ENCODE peak calls at places on chromosomes 5 and 9, in nine cellular contexts. K is effector memory CD4-positive, alpha-beta T cell; X is activated CD4-positive, CD25-positive, alpha-beta regulatory T cell; S is lower lobe of right lung; Y is germinal center; W is cardiac muscle cell; H is RWPE1; M is epithelial cell of esophagus; G is iris pigment epithelial cell. Z is an unnamed sample.

GRCh38 chr5:154236459-154237375 is 46.2 kb downstream of the GALNT10 start:
- DNase-seq in K (no peak), X (no peak), S (no peak), Y (peak), W (no peak), H (no peak), M (no peak), G (no peak), Z (no peak)

GRCh38 chr9:35566417-35566816 is 38.6 kb upstream of the TESK1 start:
- DNase-seq in K (no peak), X (no peak), S (no peak), Y (no peak), W (peak), H (no peak), M (no peak), G (no peak), Z (peak)

GRCh38 chr9:135448570-135449180 is 30.9 kb upstream of the PPP1R26 start:
- DNase-seq in K (no peak), X (no peak), S (no peak), Y (no peak), W (peak), H (no peak), M (no peak), G (no peak), Z (no peak)

GRCh38 chr9:113632776-113633590 is 169.5 kb downstream of the RGS3 start:
- DNase-seq in K (no peak), X (no peak), S (no peak), Y (no peak), W (peak), H (no peak), M (no peak), G (peak), Z (peak)

GRCh38 chr5:109865636-109866035 is 175.9 kb downstream of the MAN2A1 start:
- DNase-seq in K (no peak), X (no peak), S (no peak), Y (peak), W (peak), H (peak), M (peak), G (peak), Z (peak)

GRCh38 chr9:134738869-134739659 is 97.5 kb downstream of the COL5A1 start:
- DNase-seq in K (no peak), X (peak), S (peak), Y (peak), W (peak), H (peak), M (peak), G (peak), Z (peak)

GRCh38 chr9:12884736-12885395 is 110.0 kb downstream of the LURAP1L start:
- DNase-seq in K (no peak), X (no peak), S (no peak), Y (no peak), W (peak), H (peak), M (peak), G (peak), Z (peak)

GRCh38 chr5:30040483-30041116 is 1152.9 kb upstream of the CDH6 start:
- DNase-seq in K (no peak), X (no peak), S (no peak), Y (no peak), W (peak), H (peak), M (peak), G (peak), Z (peak)

GRCh38 chr5:151619812-151620462 is 28.8 kb upstream of the FAT2 start:
- DNase-seq in K (no peak), X (no peak), S (no peak), Y (no peak), W (no peak), H (peak), M (peak), G (no peak), Z (no peak)

GRCh38 chr5:126002222-126002897 is 420.8 kb upstream of the GRAMD2B start:
- DNase-seq in K (no peak), X (no peak), S (no peak), Y (no peak), W (peak), H (no peak), M (no peak), G (peak), Z (no peak)

GRCh38 chr9:118236625-118237024 is 532.4 kb downstream of the TLR4 start:
- DNase-seq in K (no peak), X (no peak), S (no peak), Y (no peak), W (no peak), H (no peak), M (no peak), G (no peak), Z (no peak)

GRCh38 chr9:127386981-127387380 is 10.0 kb upstream of the SLC2A8 start:
- DNase-seq in K (no peak), X (no peak), S (no peak), Y (no peak), W (no peak), H (no peak), M (no peak), G (no peak), Z (no peak)

GRCh38 chr5:124634228-124634819 is 112.1 kb downstream of the ZNF608 start:
- DNase-seq in K (no peak), X (no peak), S (no peak), Y (no peak), W (no peak), H (no peak), M (no peak), G (peak), Z (peak)

GRCh38 chr5:1799110-1799601 is 481 bp downstream of the MRPL36 start:
- DNase-seq in K (peak), X (peak), S (no peak), Y (peak), W (peak), H (peak), M (peak), G (peak), Z (no peak)

GRCh38 chr5:58462623-58463230 is 2.8 kb upstream of the PLK2 start:
- DNase-seq in K (no peak), X (no peak), S (no peak), Y (peak), W (peak), H (peak), M (peak), G (peak), Z (peak)

Z was measured in HFFc6.